ENCODE peak calls at places on chromosomes 1 and 21, in nine cellular contexts. M is heart left ventricle, R is tibial artery, V is H1, Z is OCI-LY7, Y is tibial nerve, D is left ventricle myocardium inferior, F is hepatocyte, C is adipocyte. N is an unnamed sample. For H3K36me3, the result is how much of the 10 kb centered on the place peaks cover.

GRCh38 chr1:86317926-86318325 is 78.2 kb downstream of the ODF2L start:
- DNase-seq in M (no peak), R (no peak), V (no peak), Z (no peak), Y (no peak), D (no peak), F (no peak), C (no peak), N (no peak)

GRCh38 chr21:30268608-30269197 is 14.0 kb downstream of the KRTAP24-1 start:
- DNase-seq in M (no peak), R (no peak), V (no peak), Z (peak), Y (no peak), D (no peak), F (peak), C (no peak), N (peak)

GRCh38 chr1:26950602-26951001 is 9.7 kb downstream of the KDF1 start:
- DNase-seq in M (no peak), R (no peak), V (no peak), Z (no peak), Y (no peak), D (no peak), F (no peak), C (no peak), N (no peak)

GRCh38 chr1:216499581-216500272 is 76.5 kb upstream of the USH2A start:
- DNase-seq in M (no peak), R (no peak), V (no peak), Z (no peak), Y (no peak), D (no peak), F (peak), C (peak), N (no peak)

GRCh38 chr1:110208916-110209650 is 1.0 kb upstream of the KCNC4 start:
- DNase-seq in M (no peak), R (no peak), V (no peak), Z (peak), Y (no peak), D (no peak), F (no peak), C (no peak), N (no peak)

GRCh38 chr1:192635939-192636338 is at the start of gene RGS13:
- DNase-seq in M (no peak), R (no peak), V (no peak), Z (peak), Y (no peak), D (no peak), F (no peak), C (no peak), N (no peak)

GRCh38 chr1:162548170-162548569 is 13.4 kb upstream of the UAP1 start:
- DNase-seq in M (no peak), R (peak), V (no peak), Z (no peak), Y (peak), D (peak), F (peak), C (peak), N (no peak)

GRCh38 chr1:156126043-156126700 is 11.7 kb downstream of the LMNA start:
- DNase-seq in M (peak), R (peak), V (no peak), Z (peak), Y (peak), D (peak), F (peak), C (peak), N (peak)

GRCh38 chr1:100506221-100506620 is 31.7 kb upstream of the GPR88 start:
- DNase-seq in M (no peak), R (no peak), V (no peak), Z (no peak), Y (no peak), D (no peak), F (no peak), C (no peak), N (no peak)

GRCh38 chr1:219188331-219188803 is 14.7 kb downstream of the LYPLAL1 start:
- DNase-seq in M (no peak), R (no peak), V (no peak), Z (no peak), Y (no peak), D (no peak), F (no peak), C (no peak), N (no peak)

GRCh38 chr1:150887018-150887417 is at the start of gene CTXND2:
- DNase-seq in M (no peak), R (no peak), V (no peak), Z (no peak), Y (no peak), D (no peak), F (no peak), C (peak), N (no peak)

GRCh38 chr1:27144920-27145661 is 9.8 kb downstream of the SLC9A1 start:
- DNase-seq in M (no peak), R (no peak), V (no peak), Z (no peak), Y (no peak), D (no peak), F (no peak), C (peak), N (no peak)

GRCh38 chr1:47978486-47978885 is 18.7 kb downstream of the TRABD2B start:
- DNase-seq in M (no peak), R (no peak), V (no peak), Z (no peak), Y (no peak), D (no peak), F (peak), C (peak), N (no peak)

GRCh38 chr21:38170705-38171682 is 85.8 kb upstream of the KCNJ15 start:
- DNase-seq in M (no peak), R (no peak), V (no peak), Z (no peak), Y (no peak), D (no peak), F (no peak), C (no peak), N (no peak)

GRCh38 chr1:216310776-216311175 is 112.5 kb downstream of the USH2A start:
- DNase-seq in M (no peak), R (no peak), V (peak), Z (peak), Y (no peak), D (no peak), F (peak), C (peak), N (peak)

GRCh38 chr1:117615474-117615873 is 9.6 kb downstream of the TENT5C start:
- DNase-seq in M (no peak), R (no peak), V (no peak), Z (peak), Y (no peak), D (no peak), F (no peak), C (no peak), N (no peak)

GRCh38 chr1:226029093-226029496 is 30.0 kb upstream of the SDE2 start:
- DNase-seq in M (no peak), R (peak), V (no peak), Z (peak), Y (peak), D (no peak), F (peak), C (no peak), N (no peak)

GRCh38 chr1:68111804-68112436 is 61.5 kb upstream of the DIRAS3 start:
- DNase-seq in M (peak), R (peak), V (no peak), Z (no peak), Y (peak), D (peak), F (peak), C (peak), N (peak)

GRCh38 chr1:246332078-246332477 is 175.0 kb downstream of the SMYD3 start:
- DNase-seq in M (no peak), R (no peak), V (no peak), Z (no peak), Y (no peak), D (no peak), F (no peak), C (no peak), N (no peak)

GRCh38 chr21:44550807-44551206 is 498 bp downstream of the KRTAP10-2 start:
- DNase-seq in M (no peak), R (peak), V (no peak), Z (no peak), Y (no peak), D (no peak), F (no peak), C (no peak), N (no peak)

GRCh38 chr1:223512016-223512415 is 118.8 kb downstream of the CCDC185 start:
- DNase-seq in M (no peak), R (no peak), V (no peak), Z (no peak), Y (no peak), D (no peak), F (no peak), C (no peak), N (no peak)

GRCh38 chr1:23533288-23534130 is 2.5 kb upstream of the E2F2 start:
- DNase-seq in M (no peak), R (no peak), V (no peak), Z (peak), Y (no peak), D (no peak), F (no peak), C (no peak), N (no peak)

GRCh38 chr1:172180886-172181285 is 239.6 kb upstream of the C1orf105 start:
- DNase-seq in M (peak), R (peak), V (no peak), Z (no peak), Y (peak), D (peak), F (peak), C (peak), N (no peak)

GRCh38 chr1:167103236-167103894 is 9.5 kb downstream of the STYXL2 start:
- DNase-seq in M (no peak), R (no peak), V (no peak), Z (no peak), Y (no peak), D (no peak), F (no peak), C (no peak), N (peak)

GRCh38 chr1:11568687-11569086 is 85.5 kb downstream of the FBXO2 start:
- DNase-seq in M (no peak), R (no peak), V (no peak), Z (no peak), Y (no peak), D (no peak), F (no peak), C (no peak), N (no peak)

GRCh38 chr1:237340892-237341291 is 298.9 kb downstream of the RYR2 start:
- DNase-seq in M (no peak), R (no peak), V (no peak), Z (no peak), Y (no peak), D (no peak), F (no peak), C (no peak), N (no peak)

GRCh38 chr1:230246551-230246950 is 179.5 kb downstream of the GALNT2 start:
- DNase-seq in M (no peak), R (no peak), V (no peak), Z (no peak), Y (no peak), D (no peak), F (no peak), C (no peak), N (no peak)
- H3K36me3 ChIP-seq in M (under half), R (under half), V (under half), Z (under half), Y (under half), D (half or more), F (under half), C (half or more), N (under half)

GRCh38 chr1:37851782-37852210 is 7.6 kb downstream of the MTF1 start:
- DNase-seq in M (no peak), R (no peak), V (no peak), Z (peak), Y (no peak), D (no peak), F (no peak), C (no peak), N (no peak)
- H3K4me3 ChIP-seq in M (no peak), R (no peak), V (no peak), Z (no peak), Y (no peak), D (no peak), F (no peak), C (no peak), N (no peak)

DNA sequence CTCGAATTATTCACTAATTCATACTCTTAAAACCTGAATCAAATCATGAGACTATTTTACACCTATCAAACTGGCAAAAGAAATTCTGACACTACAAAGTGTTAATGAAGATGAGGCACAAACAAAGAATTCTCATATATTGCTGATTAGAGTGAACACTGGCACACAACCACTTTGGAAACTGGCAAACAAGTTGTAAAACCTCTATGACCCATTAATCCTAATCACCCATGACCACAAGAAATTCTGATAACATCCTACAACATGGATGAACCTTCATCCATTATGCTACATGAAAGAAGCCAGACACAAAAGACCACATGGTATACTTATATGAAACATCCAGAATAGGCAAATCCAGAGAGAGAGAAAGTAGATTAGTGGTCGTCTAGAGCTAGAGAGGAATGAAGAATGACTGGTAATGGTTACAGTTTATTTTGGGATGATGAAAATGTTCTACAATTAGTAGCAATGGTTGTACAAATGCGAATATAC is 8.5 kb downstream of the GPBP1L1 start:
- DNase-seq in M (no peak), R (no peak), V (no peak), Z (no peak), Y (no peak), D (no peak), F (no peak), C (no peak), N (no peak)
- H3K36me3 ChIP-seq in M (under half), R (under half), V (under half), Z (half or more), Y (under half), D (under half), F (under half), C (under half), N (under half)

GRCh38 chr1:214548988-214549387 is 2.4 kb downstream of the PTPN14 start:
- DNase-seq in M (no peak), R (peak), V (no peak), Z (no peak), Y (peak), D (peak), F (no peak), C (peak), N (no peak)
- H3K4me3 ChIP-seq in M (no peak), R (peak), V (peak), Z (no peak), Y (no peak), D (peak), F (no peak), C (peak), N (no peak)

GRCh38 chr1:64685942-64686341 is 58.9 kb upstream of the RAVER2 start:
- DNase-seq in M (no peak), R (no peak), V (no peak), Z (no peak), Y (no peak), D (no peak), F (no peak), C (no peak), N (no peak)

GRCh38 chr1:64685247-64685646 is 59.6 kb upstream of the RAVER2 start:
- DNase-seq in M (no peak), R (no peak), V (no peak), Z (no peak), Y (no peak), D (no peak), F (no peak), C (no peak), N (no peak)

GRCh38 chr1:64691631-64692030 is 53.2 kb upstream of the RAVER2 start:
- DNase-seq in M (no peak), R (no peak), V (no peak), Z (no peak), Y (no peak), D (no peak), F (no peak), C (peak), N (no peak)

GRCh38 chr1:64686828-64687724 is 57.8 kb upstream of the RAVER2 start:
- DNase-seq in M (no peak), R (no peak), V (no peak), Z (peak), Y (no peak), D (no peak), F (peak), C (peak), N (peak)

GRCh38 chr1:64687725-64688285 is 57.1 kb upstream of the RAVER2 start:
- DNase-seq in M (no peak), R (peak), V (no peak), Z (no peak), Y (peak), D (no peak), F (no peak), C (no peak), N (no peak)
- H3K36me3 ChIP-seq in M (under half), R (under half), V (half or more), Z (under half), Y (under half), D (under half), F (under half), C (under half), N (under half)

GRCh38 chr1:149846600-149847466 is 52.5 kb upstream of the BOLA1 start:
- DNase-seq in M (no peak), R (no peak), V (no peak), Z (peak), Y (no peak), D (no peak), F (no peak), C (no peak), N (no peak)
- H3K4me3 ChIP-seq in M (no peak), R (no peak), V (peak), Z (peak), Y (no peak), D (no peak), F (no peak), C (no peak), N (no peak)

GRCh38 chr21:34078915-34079314 is 5.5 kb downstream of the MRPS6 start:
- DNase-seq in M (no peak), R (no peak), V (no peak), Z (no peak), Y (no peak), D (no peak), F (no peak), C (no peak), N (no peak)
- H3K36me3 ChIP-seq in M (under half), R (under half), V (under half), Z (half or more), Y (under half), D (under half), F (under half), C (under half), N (under half)

N was measured in H7.